ENCODE peak calls at places on chromosomes 13 and 19, in nine cellular contexts. One of them, this sample, is unnamed. For H3K4me1, the result is how much of the 10 kb centered on the place peaks cover.

GRCh38 chr13:65913173-65913572 is 1317.0 kb downstream of the PCDH9 start:
- DNase-seq in CD8-positive, alpha-beta memory T cell: no peak
- DNase-seq in HCT116: peak
- DNase-seq in A549: no peak
- DNase-seq in lower lobe of right lung: no peak
- DNase-seq in neural progenitor cell: no peak
- DNase-seq in ascending aorta: no peak
- DNase-seq in testis: no peak
- DNase-seq in psoas muscle: no peak
- DNase-seq in this sample: no peak

GRCh38 chr19:10566658-10567410 is 1.0 kb upstream of the KRI1 start:
- DNase-seq in lower lobe of right lung: no peak
- DNase-seq in HCT116: no peak
- DNase-seq in A549: no peak
- DNase-seq in psoas muscle: peak
- DNase-seq in ascending aorta: peak
- DNase-seq in testis: no peak
- DNase-seq in neural progenitor cell: no peak
- DNase-seq in CD8-positive, alpha-beta memory T cell: peak
- DNase-seq in this sample: peak

GRCh38 chr13:66154354-66154753 is 1075.8 kb downstream of the PCDH9 start:
- DNase-seq in lower lobe of right lung: no peak
- DNase-seq in testis: no peak
- DNase-seq in A549: no peak
- DNase-seq in HCT116: no peak
- DNase-seq in neural progenitor cell: no peak
- DNase-seq in psoas muscle: no peak
- DNase-seq in CD8-positive, alpha-beta memory T cell: no peak
- DNase-seq in ascending aorta: no peak
- DNase-seq in this sample: no peak

GRCh38 chr13:48944221-48944620 is 31.5 kb upstream of the FNDC3A start:
- DNase-seq in CD8-positive, alpha-beta memory T cell: no peak
- DNase-seq in HCT116: no peak
- DNase-seq in lower lobe of right lung: no peak
- DNase-seq in testis: no peak
- DNase-seq in neural progenitor cell: no peak
- DNase-seq in A549: no peak
- DNase-seq in psoas muscle: no peak
- DNase-seq in ascending aorta: no peak
- DNase-seq in this sample: no peak

GRCh38 chr13:19864018-19864338 is 529 bp upstream of the ZMYM5 start:
- DNase-seq in CD8-positive, alpha-beta memory T cell: peak
- DNase-seq in A549: peak
- DNase-seq in ascending aorta: peak
- DNase-seq in psoas muscle: peak
- DNase-seq in neural progenitor cell: no peak
- DNase-seq in HCT116: no peak
- DNase-seq in lower lobe of right lung: peak
- DNase-seq in testis: peak
- DNase-seq in this sample: peak

GRCh38 chr13:39892731-39893293 is 237.3 kb downstream of the COG6 start:
- DNase-seq in lower lobe of right lung: no peak
- DNase-seq in neural progenitor cell: no peak
- DNase-seq in testis: peak
- DNase-seq in psoas muscle: no peak
- DNase-seq in A549: no peak
- DNase-seq in ascending aorta: no peak
- DNase-seq in HCT116: no peak
- DNase-seq in CD8-positive, alpha-beta memory T cell: no peak
- DNase-seq in this sample: peak

GRCh38 chr13:99087954-99088491 is 110.2 kb upstream of the DOCK9 start:
- DNase-seq in lower lobe of right lung: no peak
- DNase-seq in psoas muscle: no peak
- DNase-seq in ascending aorta: no peak
- DNase-seq in HCT116: no peak
- DNase-seq in testis: peak
- DNase-seq in neural progenitor cell: peak
- DNase-seq in CD8-positive, alpha-beta memory T cell: no peak
- DNase-seq in A549: no peak
- DNase-seq in this sample: no peak

GRCh38 chr19:15666883-15667282 is 6.0 kb upstream of the CYP4F12 start:
- DNase-seq in neural progenitor cell: no peak
- DNase-seq in A549: no peak
- DNase-seq in ascending aorta: no peak
- DNase-seq in psoas muscle: no peak
- DNase-seq in testis: no peak
- DNase-seq in lower lobe of right lung: no peak
- DNase-seq in CD8-positive, alpha-beta memory T cell: no peak
- DNase-seq in HCT116: no peak
- DNase-seq in this sample: no peak

GRCh38 chr13:109919715-109920375 is 133.5 kb upstream of the IRS2 start:
- DNase-seq in lower lobe of right lung: no peak
- DNase-seq in A549: no peak
- DNase-seq in psoas muscle: no peak
- DNase-seq in neural progenitor cell: no peak
- DNase-seq in CD8-positive, alpha-beta memory T cell: no peak
- DNase-seq in HCT116: no peak
- DNase-seq in testis: no peak
- DNase-seq in ascending aorta: no peak
- DNase-seq in this sample: no peak

GRCh38 chr13:113850722-113851479 is 13.0 kb downstream of the GAS6 start:
- DNase-seq in testis: peak
- DNase-seq in ascending aorta: no peak
- DNase-seq in psoas muscle: no peak
- DNase-seq in A549: no peak
- DNase-seq in CD8-positive, alpha-beta memory T cell: no peak
- DNase-seq in HCT116: no peak
- DNase-seq in lower lobe of right lung: no peak
- DNase-seq in neural progenitor cell: no peak
- DNase-seq in this sample: no peak

GRCh38 chr13:113852536-113853517 is 11.0 kb downstream of the GAS6 start:
- DNase-seq in neural progenitor cell: no peak
- DNase-seq in testis: peak
- DNase-seq in psoas muscle: peak
- DNase-seq in ascending aorta: peak
- DNase-seq in A549: no peak
- DNase-seq in HCT116: no peak
- DNase-seq in lower lobe of right lung: peak
- DNase-seq in CD8-positive, alpha-beta memory T cell: no peak
- DNase-seq in this sample: no peak

GRCh38 chr13:113853518-113854237 is 10.2 kb downstream of the GAS6 start:
- DNase-seq in ascending aorta: no peak
- DNase-seq in neural progenitor cell: no peak
- DNase-seq in testis: peak
- DNase-seq in HCT116: no peak
- DNase-seq in A549: no peak
- DNase-seq in psoas muscle: peak
- DNase-seq in CD8-positive, alpha-beta memory T cell: no peak
- DNase-seq in lower lobe of right lung: peak
- DNase-seq in this sample: no peak

GRCh38 chr13:113851480-113851803 is 12.4 kb downstream of the GAS6 start:
- DNase-seq in neural progenitor cell: no peak
- DNase-seq in HCT116: no peak
- DNase-seq in CD8-positive, alpha-beta memory T cell: no peak
- DNase-seq in ascending aorta: no peak
- DNase-seq in A549: no peak
- DNase-seq in lower lobe of right lung: no peak
- DNase-seq in psoas muscle: no peak
- DNase-seq in testis: no peak
- DNase-seq in this sample: no peak

DNA sequence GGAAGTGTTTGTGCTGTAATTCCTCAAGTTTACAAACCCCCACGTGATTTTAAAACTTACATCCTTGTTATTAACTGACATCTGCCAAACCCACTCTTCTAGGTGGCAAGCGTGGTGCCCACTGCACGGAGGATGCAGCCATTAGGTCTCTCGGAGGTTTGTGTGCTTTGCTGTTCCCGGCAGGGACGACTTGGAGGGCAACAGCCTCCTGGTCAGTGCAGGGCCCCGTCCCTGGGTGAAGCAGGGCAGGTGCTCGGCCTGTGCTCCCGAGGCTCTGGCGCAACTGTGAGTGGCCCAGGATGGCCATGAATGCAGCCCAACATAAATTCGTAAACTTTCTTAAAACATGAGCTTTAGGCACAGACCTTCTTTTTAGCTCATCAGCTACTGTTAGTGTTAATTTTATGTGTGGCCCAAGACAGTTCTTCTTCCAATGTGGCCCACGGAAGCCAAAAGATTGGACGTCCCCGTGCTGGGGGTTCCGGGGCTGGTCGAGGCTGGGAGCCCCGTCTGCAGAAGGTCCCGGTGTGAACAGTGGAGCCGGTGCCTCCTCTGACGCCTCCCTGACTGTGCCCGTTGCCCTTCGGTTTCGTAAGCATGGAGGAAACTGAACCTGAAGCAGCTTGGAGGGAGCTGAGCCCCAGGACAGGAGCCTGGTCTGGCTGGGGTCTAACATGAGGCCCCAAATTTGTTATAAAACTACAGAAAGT is 11.9 kb downstream of the GAS6 start:
- DNase-seq in testis: peak
- DNase-seq in lower lobe of right lung: no peak
- DNase-seq in HCT116: no peak
- DNase-seq in ascending aorta: peak
- DNase-seq in neural progenitor cell: no peak
- DNase-seq in CD8-positive, alpha-beta memory T cell: no peak
- DNase-seq in A549: no peak
- DNase-seq in psoas muscle: no peak
- DNase-seq in this sample: no peak
- H3K4me1 ChIP-seq in testis: half or more
- H3K4me1 ChIP-seq in lower lobe of right lung: half or more
- H3K4me1 ChIP-seq in HCT116: under half
- H3K4me1 ChIP-seq in ascending aorta: under half
- H3K4me1 ChIP-seq in neural progenitor cell: under half
- H3K4me1 ChIP-seq in CD8-positive, alpha-beta memory T cell: under half
- H3K4me1 ChIP-seq in A549: under half
- H3K4me1 ChIP-seq in psoas muscle: half or more
- H3K4me1 ChIP-seq in this sample: under half

GRCh38 chr19:54492568-54492967 is 10.1 kb upstream of the LAIR2 start:
- DNase-seq in A549: no peak
- DNase-seq in ascending aorta: no peak
- DNase-seq in CD8-positive, alpha-beta memory T cell: no peak
- DNase-seq in psoas muscle: no peak
- DNase-seq in lower lobe of right lung: no peak
- DNase-seq in HCT116: no peak
- DNase-seq in neural progenitor cell: no peak
- DNase-seq in testis: no peak
- DNase-seq in this sample: no peak

GRCh38 chr19:54485846-54486245 is 12.8 kb upstream of the CDC42EP5 start:
- DNase-seq in testis: no peak
- DNase-seq in ascending aorta: no peak
- DNase-seq in HCT116: no peak
- DNase-seq in lower lobe of right lung: no peak
- DNase-seq in psoas muscle: no peak
- DNase-seq in A549: no peak
- DNase-seq in CD8-positive, alpha-beta memory T cell: no peak
- DNase-seq in neural progenitor cell: no peak
- DNase-seq in this sample: no peak

GRCh38 chr19:54493967-54494585 is 8.6 kb upstream of the LAIR2 start:
- DNase-seq in A549: no peak
- DNase-seq in neural progenitor cell: no peak
- DNase-seq in psoas muscle: no peak
- DNase-seq in CD8-positive, alpha-beta memory T cell: no peak
- DNase-seq in lower lobe of right lung: no peak
- DNase-seq in testis: no peak
- DNase-seq in HCT116: no peak
- DNase-seq in ascending aorta: no peak
- DNase-seq in this sample: no peak

GRCh38 chr19:54489766-54490165 is 12.9 kb upstream of the LAIR2 start:
- DNase-seq in CD8-positive, alpha-beta memory T cell: no peak
- DNase-seq in HCT116: no peak
- DNase-seq in ascending aorta: no peak
- DNase-seq in testis: no peak
- DNase-seq in neural progenitor cell: no peak
- DNase-seq in psoas muscle: no peak
- DNase-seq in A549: no peak
- DNase-seq in lower lobe of right lung: no peak
- DNase-seq in this sample: no peak

GRCh38 chr19:54489341-54489740 is 13.3 kb upstream of the LAIR2 start:
- DNase-seq in A549: no peak
- DNase-seq in neural progenitor cell: no peak
- DNase-seq in CD8-positive, alpha-beta memory T cell: no peak
- DNase-seq in psoas muscle: no peak
- DNase-seq in lower lobe of right lung: no peak
- DNase-seq in HCT116: no peak
- DNase-seq in testis: no peak
- DNase-seq in ascending aorta: no peak
- DNase-seq in this sample: no peak
- H3K27ac ChIP-seq in A549: no peak
- H3K27ac ChIP-seq in neural progenitor cell: no peak
- H3K27ac ChIP-seq in CD8-positive, alpha-beta memory T cell: no peak
- H3K27ac ChIP-seq in psoas muscle: no peak
- H3K27ac ChIP-seq in lower lobe of right lung: no peak
- H3K27ac ChIP-seq in HCT116: no peak
- H3K27ac ChIP-seq in testis: no peak
- H3K27ac ChIP-seq in ascending aorta: no peak
- H3K27ac ChIP-seq in this sample: no peak

GRCh38 chr19:13023666-13024065 is 28.4 kb downstream of the NFIX start:
- DNase-seq in psoas muscle: no peak
- DNase-seq in A549: no peak
- DNase-seq in ascending aorta: no peak
- DNase-seq in CD8-positive, alpha-beta memory T cell: no peak
- DNase-seq in testis: no peak
- DNase-seq in HCT116: no peak
- DNase-seq in neural progenitor cell: no peak
- DNase-seq in lower lobe of right lung: no peak
- DNase-seq in this sample: no peak
- H3K4me1 ChIP-seq in psoas muscle: half or more
- H3K4me1 ChIP-seq in A549: under half
- H3K4me1 ChIP-seq in ascending aorta: under half
- H3K4me1 ChIP-seq in CD8-positive, alpha-beta memory T cell: under half
- H3K4me1 ChIP-seq in testis: under half
- H3K4me1 ChIP-seq in HCT116: under half
- H3K4me1 ChIP-seq in neural progenitor cell: under half
- H3K4me1 ChIP-seq in lower lobe of right lung: half or more
- H3K4me1 ChIP-seq in this sample: under half

DNA sequence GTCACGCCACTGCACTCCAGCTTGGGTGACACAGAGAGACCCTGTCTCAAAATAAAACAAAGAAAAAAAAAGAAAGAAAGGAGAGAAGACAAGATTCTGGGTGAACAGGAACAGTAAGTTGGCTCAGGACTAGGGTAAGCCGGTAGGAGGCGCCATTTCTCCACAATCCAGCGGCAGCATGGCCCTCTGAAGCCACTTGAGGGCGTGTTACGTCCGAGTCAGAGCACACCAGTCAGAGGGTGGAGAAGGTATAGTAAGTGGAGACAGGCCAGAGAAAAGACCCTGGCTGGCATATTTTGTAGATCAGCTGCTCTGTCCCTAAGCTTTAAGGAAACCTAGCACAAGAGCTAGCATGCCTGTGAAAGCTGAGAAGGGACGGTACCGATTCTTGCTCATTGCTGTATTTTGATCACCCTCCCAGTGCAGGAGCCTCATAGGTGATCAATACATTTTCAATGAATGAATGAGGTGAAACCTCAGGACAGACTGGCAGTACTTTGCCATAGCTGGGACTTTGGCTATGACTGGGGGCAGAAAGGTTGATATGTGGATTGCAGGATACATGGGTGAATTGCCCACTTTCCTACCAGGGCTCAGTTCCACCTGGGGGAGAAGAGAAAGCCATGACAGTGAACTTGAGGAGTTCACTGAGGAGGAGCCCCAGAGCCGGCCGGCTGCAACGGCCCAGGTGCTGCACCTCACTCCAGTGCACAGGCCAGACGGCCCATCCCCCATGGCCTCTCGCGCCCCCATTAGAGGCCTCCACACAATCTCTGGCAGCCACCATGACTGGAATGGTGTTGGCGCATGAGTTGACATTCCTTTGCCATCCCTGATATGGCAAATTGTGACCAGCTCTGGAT is 23.5 kb downstream of the POU2F2 start:
- DNase-seq in neural progenitor cell: peak
- DNase-seq in HCT116: peak
- DNase-seq in testis: peak
- DNase-seq in psoas muscle: peak
- DNase-seq in CD8-positive, alpha-beta memory T cell: peak
- DNase-seq in A549: peak
- DNase-seq in ascending aorta: peak
- DNase-seq in lower lobe of right lung: peak
- DNase-seq in this sample: peak
- H3K27ac ChIP-seq in neural progenitor cell: no peak
- H3K27ac ChIP-seq in HCT116: no peak
- H3K27ac ChIP-seq in testis: no peak
- H3K27ac ChIP-seq in psoas muscle: no peak
- H3K27ac ChIP-seq in CD8-positive, alpha-beta memory T cell: no peak
- H3K27ac ChIP-seq in A549: no peak
- H3K27ac ChIP-seq in ascending aorta: no peak
- H3K27ac ChIP-seq in lower lobe of right lung: no peak
- H3K27ac ChIP-seq in this sample: no peak